ENCODE peak calls at places on chromosomes 16 and 17, in six cellular contexts. Q, A, K, Y, B and I are unnamed samples.

GRCh38 chr17:47324224-47325020 is 667 bp downstream of the EFCAB13 start:
- DNase-seq in A (no peak), K (peak; percentile 65), Y (peak; percentile 72), B (peak; percentile 53), Q (peak; percentile 48), I (peak; percentile 31)

GRCh38 chr16:56915311-56916105 is 16.4 kb upstream of the HERPUD1 start:
- DNase-seq in K (no peak), B (no peak), A (no peak), Y (no peak), Q (no peak), I (no peak)

GRCh38 chr16:86314402-86315025 is 195.8 kb upstream of the FOXF1 start:
- DNase-seq in B (no peak), K (no peak), Y (no peak), A (no peak), Q (no peak), I (no peak)

GRCh38 chr17:35372846-35373531 is 432 bp downstream of the SLFN11 start:
- DNase-seq in A (peak; percentile 67), Y (peak; percentile 64), K (peak; percentile 16), B (peak; percentile 15), Q (peak; percentile 38), I (no peak)

GRCh38 chr17:77473615-77474226 is 333.0 kb downstream of the SEC14L1 start:
- DNase-seq in A (no peak), B (no peak), Y (no peak), K (no peak), Q (no peak), I (no peak)

GRCh38 chr16:25635449-25635848 is 56.3 kb upstream of the HS3ST4 start:
- DNase-seq in Y (no peak), Q (no peak), A (no peak), B (no peak), K (no peak), I (no peak)

GRCh38 chr16:50444546-50444945 is 75.8 kb upstream of the BRD7 start:
- DNase-seq in Y (no peak), K (no peak), B (no peak), Q (no peak), A (no peak), I (no peak)

GRCh38 chr17:32486701-32487459 is at the start of gene CDK5R1:
- DNase-seq in K (peak; percentile 74), Q (peak; percentile 94), B (peak; percentile 55), Y (peak; percentile 82), A (peak; percentile 86), I (peak; percentile 79)

GRCh38 chr16:22627043-22627442 is 116.4 kb downstream of the NPIPB5 start:
- DNase-seq in B (no peak), Y (no peak), A (no peak), Q (no peak), K (no peak), I (no peak)

GRCh38 chr17:47812146-47812920 is 9.3 kb downstream of the OSBPL7 start:
- DNase-seq in B (no peak), K (no peak), Y (no peak), Q (no peak), A (no peak), I (peak; percentile 23)

GRCh38 chr17:15321556-15322250 is 19.7 kb downstream of the TEKT3 start:
- DNase-seq in Y (no peak), K (no peak), A (no peak), Q (no peak), B (no peak), I (no peak)

GRCh38 chr16:68707341-68708152 is 29.5 kb upstream of the CDH1 start:
- DNase-seq in K (peak; percentile 38), A (peak; percentile 67), Q (peak; percentile 76), Y (no peak), B (peak; percentile 89), I (no peak)

GRCh38 chr16:49780436-49780835 is 75.5 kb downstream of the ZNF423 start:
- DNase-seq in Q (no peak), A (no peak), B (no peak), Y (no peak), K (no peak), I (no peak)

GRCh38 chr16:87133966-87134945 is 182.9 kb downstream of the C16orf95 start:
- DNase-seq in Q (no peak), A (no peak), B (no peak), Y (no peak), K (no peak), I (no peak)

GRCh38 chr16:69123894-69124293 is 8.5 kb downstream of the CHTF8 start:
- DNase-seq in Y (peak; percentile 67), B (peak; percentile 60), Q (peak; percentile 79), K (no peak), A (peak; percentile 79), I (peak; percentile 55)

GRCh38 chr16:4183258-4184037 is 58.4 kb downstream of the SRL start:
- DNase-seq in Y (no peak), A (peak; percentile 94), Q (peak; percentile 98), B (peak; percentile 88), K (peak; percentile 91), I (peak; percentile 82)

GRCh38 chr16:85541181-85541580 is 71.9 kb upstream of the GSE1 start:
- DNase-seq in B (no peak), A (no peak), K (no peak), Q (no peak), Y (no peak), I (no peak)

GRCh38 chr17:55769625-55770000 is 18.8 kb downstream of the PCTP start:
- DNase-seq in B (no peak), Q (no peak), K (no peak), Y (no peak), A (no peak), I (no peak)

DNA sequence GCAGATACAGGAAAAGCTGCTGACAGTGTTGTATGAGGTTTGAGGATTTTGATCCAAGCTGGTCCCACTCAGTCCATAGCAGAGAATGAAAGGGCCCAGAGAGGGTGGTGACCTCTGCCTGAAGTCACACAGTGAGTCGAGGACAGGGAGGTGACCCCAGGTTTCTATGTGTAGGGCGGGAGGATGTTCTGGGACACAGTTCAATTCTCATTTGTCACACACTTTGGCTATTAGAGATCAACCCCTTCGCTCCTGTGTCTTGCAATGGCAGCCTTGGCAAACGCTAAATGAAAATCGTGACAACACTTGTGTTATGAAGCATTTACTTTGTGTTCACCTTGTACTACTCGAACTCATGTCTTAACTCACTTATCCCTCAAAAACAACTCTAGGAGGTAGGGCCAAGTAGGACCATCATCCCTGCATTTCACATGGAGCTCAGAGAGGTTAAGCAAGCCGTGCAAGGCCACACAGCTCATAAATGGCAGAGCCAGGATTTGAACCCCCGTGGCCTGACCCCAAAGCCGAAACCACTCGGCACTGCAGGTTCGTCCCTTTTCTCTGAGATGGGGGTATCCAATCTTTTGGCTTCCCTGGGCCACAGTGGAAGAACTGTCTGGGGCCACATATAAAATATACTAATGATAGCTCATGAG is 10.2 kb downstream of the DEXI start:
- DNase-seq in K (no peak), B (no peak), A (no peak), Y (no peak), Q (no peak), I (no peak)
- H3K4me1 ChIP-seq in K (peaks cover 80% of the 10 kb centered on the region), B (no peaks in the 10 kb centered on the region), A (no peaks in the 10 kb centered on the region), Y (peaks cover 12% of the 10 kb centered on the region), Q (no peaks in the 10 kb centered on the region), I (peaks cover 21% of the 10 kb centered on the region)

GRCh38 chr17:350706-351435 is 1.7 kb downstream of the RPH3AL start:
- DNase-seq in A (no peak), K (peak; percentile 83), Y (no peak), B (peak; percentile 86), Q (no peak), I (no peak)
- H3K4me1 ChIP-seq in A (no peaks in the 10 kb centered on the region), K (peaks cover 64% of the 10 kb centered on the region), Y (no peaks in the 10 kb centered on the region), B (peaks cover 72% of the 10 kb centered on the region), Q (peaks cover 34% of the 10 kb centered on the region), I (no peaks in the 10 kb centered on the region)

DNA sequence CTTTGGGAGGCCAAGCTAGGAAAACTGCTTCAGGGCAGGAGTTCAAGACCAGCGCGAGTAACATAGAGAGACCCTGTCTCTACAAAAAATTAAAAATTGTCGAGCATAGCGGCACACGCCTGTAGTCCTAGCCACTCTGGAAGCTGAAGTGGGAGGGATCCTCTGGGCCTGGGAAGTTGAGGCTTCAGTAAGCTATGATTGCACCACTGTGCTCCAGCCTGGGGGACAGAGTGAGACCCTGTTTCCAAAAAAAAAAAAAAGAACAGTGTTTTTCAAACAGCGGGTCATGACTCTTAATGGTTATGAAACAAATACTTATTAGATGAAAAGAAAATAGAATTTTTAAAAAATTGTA is 2.3 kb upstream of the CYTH1 start:
- DNase-seq in B (no peak), A (no peak), Q (no peak), K (no peak), Y (no peak), I (no peak)
- H3K4me1 ChIP-seq in B (peaks cover 23% of the 10 kb centered on the region), A (peaks cover 8% of the 10 kb centered on the region), Q (peaks cover 14% of the 10 kb centered on the region), K (peaks cover 53% of the 10 kb centered on the region), Y (peaks cover 22% of the 10 kb centered on the region), I (peaks cover 67% of the 10 kb centered on the region)

DNA sequence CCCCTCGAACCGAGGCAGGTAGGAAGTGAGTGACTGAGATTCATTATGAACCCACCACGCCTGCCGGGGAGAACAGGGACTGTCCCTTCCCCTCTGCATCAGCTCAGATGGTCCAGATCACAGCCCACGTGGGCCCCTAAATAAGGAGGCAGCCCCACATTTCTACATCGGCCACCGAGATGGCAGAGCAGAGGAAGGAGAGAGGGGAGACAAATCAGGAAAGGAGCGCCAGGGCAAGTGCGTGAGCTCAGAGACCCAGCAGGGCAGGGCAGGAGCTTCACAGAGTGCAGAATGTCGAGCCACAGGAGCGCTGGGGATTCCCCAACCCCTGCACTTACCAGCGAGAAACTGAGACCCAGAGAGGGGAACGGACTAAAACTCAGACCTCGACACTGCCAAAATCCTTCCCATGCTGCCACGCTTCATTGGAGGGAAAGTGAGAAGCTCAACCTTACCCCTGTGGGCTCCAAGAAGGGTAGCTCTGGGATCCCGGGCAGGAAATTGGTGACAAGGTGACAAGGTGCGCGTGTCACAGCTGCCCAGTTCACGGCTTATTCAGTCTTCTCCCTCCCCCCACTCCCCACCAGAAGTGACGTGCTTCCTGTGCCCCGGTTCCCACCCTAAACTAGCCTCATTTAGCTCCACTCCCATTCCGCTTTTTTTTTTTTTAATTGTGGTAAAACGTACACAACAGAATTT is at the start of gene ICAM2:
- DNase-seq in K (peak; percentile 61), Q (no peak), Y (peak; percentile 91), B (no peak), A (no peak), I (peak; percentile 97)
- H3K4me1 ChIP-seq in K (peaks cover 42% of the 10 kb centered on the region), Q (peaks cover 5% of the 10 kb centered on the region), Y (peaks cover 65% of the 10 kb centered on the region), B (no peaks in the 10 kb centered on the region), A (no peaks in the 10 kb centered on the region), I (peaks cover 82% of the 10 kb centered on the region)

GRCh38 chr17:45171338-45172231 is 9.9 kb downstream of the HEXIM2 start:
- DNase-seq in A (peak; percentile 55), B (peak; percentile 84), K (no peak), Q (peak; percentile 79), Y (peak; percentile 43), I (no peak)
- H3K4me1 ChIP-seq in A (peaks cover 15% of the 10 kb centered on the region), B (peaks cover 70% of the 10 kb centered on the region), K (peaks cover 34% of the 10 kb centered on the region), Q (peaks cover 25% of the 10 kb centered on the region), Y (peaks cover 24% of the 10 kb centered on the region), I (peaks cover 23% of the 10 kb centered on the region)

GRCh38 chr17:31453896-31454295 is 62.4 kb downstream of the RAB11FIP4 start:
- DNase-seq in Q (no peak), A (no peak), Y (no peak), B (no peak), K (no peak), I (no peak)
- H3K4me1 ChIP-seq in Q (peaks cover 17% of the 10 kb centered on the region), A (no peaks in the 10 kb centered on the region), Y (no peaks in the 10 kb centered on the region), B (no peaks in the 10 kb centered on the region), K (peaks cover 10% of the 10 kb centered on the region), I (no peaks in the 10 kb centered on the region)

GRCh38 chr16:75109732-75110243 is 6.8 kb downstream of the LDHD start:
- DNase-seq in A (no peak), Y (peak; percentile 88), B (no peak), K (peak; percentile 78), Q (no peak), I (no peak)
- H3K4me1 ChIP-seq in A (no peaks in the 10 kb centered on the region), Y (peaks cover 76% of the 10 kb centered on the region), B (peaks cover 39% of the 10 kb centered on the region), K (peaks cover 98% of the 10 kb centered on the region), Q (peaks cover 21% of the 10 kb centered on the region), I (peaks cover 32% of the 10 kb centered on the region)